ENCODE peak calls at places on chromosomes 5 and 9, in nine cellular contexts. One of them, this sample, is unnamed.

GRCh38 chr9:123335227-123335985 is 20.6 kb upstream of the CRB2 start:
- DNase-seq in GM03348: peak
- DNase-seq in NCI-H526 treated with DMSO at 0.1 percent for 48 hours: no peak
- DNase-seq in Right ventricle myocardium superior: no peak
- DNase-seq in GDM1: no peak
- DNase-seq in stimulated activated CD8-positive, alpha-beta memory T cell treated with anti-CD3 and anti-CD28 coated beads, Interleukin-12 subunit alpha, Interleukin-12 subunit beta, amount 100 ng/mL, for 4 hours: no peak
- DNase-seq in sciatic nerve: no peak
- DNase-seq in RPMI8226: peak
- DNase-seq in amygdala: no peak
- DNase-seq in this sample: peak

GRCh38 chr5:148145916-148146315 is 22.4 kb upstream of the SPINK14 start:
- DNase-seq in GM03348: no peak
- DNase-seq in sciatic nerve: no peak
- DNase-seq in Right ventricle myocardium superior: no peak
- DNase-seq in amygdala: no peak
- DNase-seq in stimulated activated CD8-positive, alpha-beta memory T cell treated with anti-CD3 and anti-CD28 coated beads, Interleukin-12 subunit alpha, Interleukin-12 subunit beta, amount 100 ng/mL, for 4 hours: no peak
- DNase-seq in GDM1: no peak
- DNase-seq in NCI-H526 treated with DMSO at 0.1 percent for 48 hours: no peak
- DNase-seq in RPMI8226: no peak
- DNase-seq in this sample: peak

GRCh38 chr5:95761771-95762680 is 30.9 kb downstream of the RHOBTB3 start:
- DNase-seq in GDM1: no peak
- DNase-seq in NCI-H526 treated with DMSO at 0.1 percent for 48 hours: no peak
- DNase-seq in stimulated activated CD8-positive, alpha-beta memory T cell treated with anti-CD3 and anti-CD28 coated beads, Interleukin-12 subunit alpha, Interleukin-12 subunit beta, amount 100 ng/mL, for 4 hours: no peak
- DNase-seq in GM03348: peak
- DNase-seq in amygdala: no peak
- DNase-seq in sciatic nerve: no peak
- DNase-seq in RPMI8226: no peak
- DNase-seq in Right ventricle myocardium superior: no peak
- DNase-seq in this sample: peak

GRCh38 chr5:39376293-39376714 is 12.0 kb upstream of the C9 start:
- DNase-seq in stimulated activated CD8-positive, alpha-beta memory T cell treated with anti-CD3 and anti-CD28 coated beads, Interleukin-12 subunit alpha, Interleukin-12 subunit beta, amount 100 ng/mL, for 4 hours: no peak
- DNase-seq in GM03348: peak
- DNase-seq in amygdala: no peak
- DNase-seq in GDM1: peak
- DNase-seq in Right ventricle myocardium superior: no peak
- DNase-seq in RPMI8226: peak
- DNase-seq in sciatic nerve: no peak
- DNase-seq in NCI-H526 treated with DMSO at 0.1 percent for 48 hours: peak
- DNase-seq in this sample: peak

GRCh38 chr9:131366745-131367401 is 27.0 kb upstream of the PRRC2B start:
- DNase-seq in RPMI8226: no peak
- DNase-seq in NCI-H526 treated with DMSO at 0.1 percent for 48 hours: no peak
- DNase-seq in GM03348: peak
- DNase-seq in sciatic nerve: no peak
- DNase-seq in stimulated activated CD8-positive, alpha-beta memory T cell treated with anti-CD3 and anti-CD28 coated beads, Interleukin-12 subunit alpha, Interleukin-12 subunit beta, amount 100 ng/mL, for 4 hours: no peak
- DNase-seq in GDM1: no peak
- DNase-seq in Right ventricle myocardium superior: peak
- DNase-seq in amygdala: no peak
- DNase-seq in this sample: peak

GRCh38 chr5:127942246-127943060 is 141.1 kb upstream of the SLC12A2 start:
- DNase-seq in GDM1: no peak
- DNase-seq in amygdala: no peak
- DNase-seq in NCI-H526 treated with DMSO at 0.1 percent for 48 hours: no peak
- DNase-seq in Right ventricle myocardium superior: no peak
- DNase-seq in RPMI8226: no peak
- DNase-seq in stimulated activated CD8-positive, alpha-beta memory T cell treated with anti-CD3 and anti-CD28 coated beads, Interleukin-12 subunit alpha, Interleukin-12 subunit beta, amount 100 ng/mL, for 4 hours: no peak
- DNase-seq in sciatic nerve: no peak
- DNase-seq in GM03348: no peak
- DNase-seq in this sample: peak

GRCh38 chr5:132776077-132776931 is 735 bp downstream of the SEPTIN8 start:
- DNase-seq in GM03348: peak
- DNase-seq in NCI-H526 treated with DMSO at 0.1 percent for 48 hours: no peak
- DNase-seq in sciatic nerve: no peak
- DNase-seq in stimulated activated CD8-positive, alpha-beta memory T cell treated with anti-CD3 and anti-CD28 coated beads, Interleukin-12 subunit alpha, Interleukin-12 subunit beta, amount 100 ng/mL, for 4 hours: no peak
- DNase-seq in RPMI8226: no peak
- DNase-seq in amygdala: peak
- DNase-seq in Right ventricle myocardium superior: no peak
- DNase-seq in GDM1: no peak
- DNase-seq in this sample: peak

GRCh38 chr9:76136986-76137385 is 246.5 kb downstream of the PCSK5 start:
- DNase-seq in amygdala: no peak
- DNase-seq in stimulated activated CD8-positive, alpha-beta memory T cell treated with anti-CD3 and anti-CD28 coated beads, Interleukin-12 subunit alpha, Interleukin-12 subunit beta, amount 100 ng/mL, for 4 hours: no peak
- DNase-seq in GM03348: peak
- DNase-seq in RPMI8226: no peak
- DNase-seq in GDM1: no peak
- DNase-seq in sciatic nerve: no peak
- DNase-seq in NCI-H526 treated with DMSO at 0.1 percent for 48 hours: no peak
- DNase-seq in Right ventricle myocardium superior: no peak
- DNase-seq in this sample: peak

GRCh38 chr9:84504360-84504759 is 163.8 kb upstream of the SLC28A3 start:
- DNase-seq in stimulated activated CD8-positive, alpha-beta memory T cell treated with anti-CD3 and anti-CD28 coated beads, Interleukin-12 subunit alpha, Interleukin-12 subunit beta, amount 100 ng/mL, for 4 hours: no peak
- DNase-seq in sciatic nerve: no peak
- DNase-seq in Right ventricle myocardium superior: no peak
- DNase-seq in amygdala: no peak
- DNase-seq in GDM1: no peak
- DNase-seq in NCI-H526 treated with DMSO at 0.1 percent for 48 hours: no peak
- DNase-seq in GM03348: no peak
- DNase-seq in RPMI8226: no peak
- DNase-seq in this sample: no peak

GRCh38 chr9:72399391-72399790 is 34.4 kb upstream of the ZFAND5 start:
- DNase-seq in GDM1: no peak
- DNase-seq in amygdala: no peak
- DNase-seq in sciatic nerve: no peak
- DNase-seq in stimulated activated CD8-positive, alpha-beta memory T cell treated with anti-CD3 and anti-CD28 coated beads, Interleukin-12 subunit alpha, Interleukin-12 subunit beta, amount 100 ng/mL, for 4 hours: no peak
- DNase-seq in RPMI8226: no peak
- DNase-seq in Right ventricle myocardium superior: no peak
- DNase-seq in NCI-H526 treated with DMSO at 0.1 percent for 48 hours: no peak
- DNase-seq in GM03348: no peak
- DNase-seq in this sample: no peak

GRCh38 chr5:96327728-96328127 is 105.3 kb downstream of the PCSK1 start:
- DNase-seq in Right ventricle myocardium superior: no peak
- DNase-seq in amygdala: no peak
- DNase-seq in NCI-H526 treated with DMSO at 0.1 percent for 48 hours: no peak
- DNase-seq in RPMI8226: no peak
- DNase-seq in sciatic nerve: no peak
- DNase-seq in GDM1: no peak
- DNase-seq in stimulated activated CD8-positive, alpha-beta memory T cell treated with anti-CD3 and anti-CD28 coated beads, Interleukin-12 subunit alpha, Interleukin-12 subunit beta, amount 100 ng/mL, for 4 hours: no peak
- DNase-seq in GM03348: no peak
- DNase-seq in this sample: no peak

GRCh38 chr9:37027582-37028424 is 6.3 kb downstream of the PAX5 start:
- DNase-seq in Right ventricle myocardium superior: peak
- DNase-seq in RPMI8226: peak
- DNase-seq in GM03348: peak
- DNase-seq in amygdala: peak
- DNase-seq in NCI-H526 treated with DMSO at 0.1 percent for 48 hours: peak
- DNase-seq in sciatic nerve: peak
- DNase-seq in stimulated activated CD8-positive, alpha-beta memory T cell treated with anti-CD3 and anti-CD28 coated beads, Interleukin-12 subunit alpha, Interleukin-12 subunit beta, amount 100 ng/mL, for 4 hours: peak
- DNase-seq in GDM1: peak
- DNase-seq in this sample: peak

GRCh38 chr5:7850533-7851239 is at the start of gene CFAP90:
- DNase-seq in sciatic nerve: peak
- DNase-seq in RPMI8226: no peak
- DNase-seq in Right ventricle myocardium superior: peak
- DNase-seq in stimulated activated CD8-positive, alpha-beta memory T cell treated with anti-CD3 and anti-CD28 coated beads, Interleukin-12 subunit alpha, Interleukin-12 subunit beta, amount 100 ng/mL, for 4 hours: peak
- DNase-seq in GM03348: peak
- DNase-seq in NCI-H526 treated with DMSO at 0.1 percent for 48 hours: peak
- DNase-seq in amygdala: no peak
- DNase-seq in GDM1: no peak
- DNase-seq in this sample: peak

GRCh38 chr5:10725636-10726035 is 35.4 kb downstream of the DAP start:
- DNase-seq in GM03348: no peak
- DNase-seq in amygdala: no peak
- DNase-seq in sciatic nerve: no peak
- DNase-seq in stimulated activated CD8-positive, alpha-beta memory T cell treated with anti-CD3 and anti-CD28 coated beads, Interleukin-12 subunit alpha, Interleukin-12 subunit beta, amount 100 ng/mL, for 4 hours: no peak
- DNase-seq in Right ventricle myocardium superior: no peak
- DNase-seq in GDM1: no peak
- DNase-seq in RPMI8226: no peak
- DNase-seq in NCI-H526 treated with DMSO at 0.1 percent for 48 hours: no peak
- DNase-seq in this sample: no peak

GRCh38 chr5:61330341-61330878 is 1.6 kb upstream of the ZSWIM6 start:
- DNase-seq in Right ventricle myocardium superior: peak
- DNase-seq in stimulated activated CD8-positive, alpha-beta memory T cell treated with anti-CD3 and anti-CD28 coated beads, Interleukin-12 subunit alpha, Interleukin-12 subunit beta, amount 100 ng/mL, for 4 hours: no peak
- DNase-seq in GDM1: peak
- DNase-seq in amygdala: peak
- DNase-seq in GM03348: peak
- DNase-seq in NCI-H526 treated with DMSO at 0.1 percent for 48 hours: peak
- DNase-seq in sciatic nerve: peak
- DNase-seq in RPMI8226: peak
- DNase-seq in this sample: peak

GRCh38 chr5:56259002-56259511 is 25.9 kb upstream of the ANKRD55 start:
- DNase-seq in sciatic nerve: no peak
- DNase-seq in NCI-H526 treated with DMSO at 0.1 percent for 48 hours: no peak
- DNase-seq in stimulated activated CD8-positive, alpha-beta memory T cell treated with anti-CD3 and anti-CD28 coated beads, Interleukin-12 subunit alpha, Interleukin-12 subunit beta, amount 100 ng/mL, for 4 hours: no peak
- DNase-seq in Right ventricle myocardium superior: no peak
- DNase-seq in GDM1: no peak
- DNase-seq in RPMI8226: no peak
- DNase-seq in amygdala: no peak
- DNase-seq in GM03348: peak
- DNase-seq in this sample: peak

GRCh38 chr5:73380710-73381586 is 67.6 kb downstream of the FOXD1 start:
- DNase-seq in stimulated activated CD8-positive, alpha-beta memory T cell treated with anti-CD3 and anti-CD28 coated beads, Interleukin-12 subunit alpha, Interleukin-12 subunit beta, amount 100 ng/mL, for 4 hours: no peak
- DNase-seq in amygdala: no peak
- DNase-seq in GDM1: no peak
- DNase-seq in GM03348: no peak
- DNase-seq in Right ventricle myocardium superior: no peak
- DNase-seq in NCI-H526 treated with DMSO at 0.1 percent for 48 hours: no peak
- DNase-seq in sciatic nerve: peak
- DNase-seq in RPMI8226: no peak
- DNase-seq in this sample: no peak

GRCh38 chr5:88778736-88779135 is 104.2 kb downstream of the MEF2C start:
- DNase-seq in NCI-H526 treated with DMSO at 0.1 percent for 48 hours: no peak
- DNase-seq in amygdala: no peak
- DNase-seq in sciatic nerve: no peak
- DNase-seq in GM03348: no peak
- DNase-seq in RPMI8226: no peak
- DNase-seq in GDM1: no peak
- DNase-seq in stimulated activated CD8-positive, alpha-beta memory T cell treated with anti-CD3 and anti-CD28 coated beads, Interleukin-12 subunit alpha, Interleukin-12 subunit beta, amount 100 ng/mL, for 4 hours: no peak
- DNase-seq in Right ventricle myocardium superior: no peak
- DNase-seq in this sample: no peak

GRCh38 chr9:37121881-37122280 is 1.5 kb downstream of the ZCCHC7 start:
- DNase-seq in GDM1: no peak
- DNase-seq in amygdala: no peak
- DNase-seq in RPMI8226: no peak
- DNase-seq in sciatic nerve: no peak
- DNase-seq in stimulated activated CD8-positive, alpha-beta memory T cell treated with anti-CD3 and anti-CD28 coated beads, Interleukin-12 subunit alpha, Interleukin-12 subunit beta, amount 100 ng/mL, for 4 hours: no peak
- DNase-seq in NCI-H526 treated with DMSO at 0.1 percent for 48 hours: no peak
- DNase-seq in GM03348: peak
- DNase-seq in Right ventricle myocardium superior: no peak
- DNase-seq in this sample: peak

GRCh38 chr9:111678293-111678692 is 16.9 kb downstream of the GNG10 start:
- DNase-seq in GDM1: no peak
- DNase-seq in amygdala: no peak
- DNase-seq in Right ventricle myocardium superior: no peak
- DNase-seq in RPMI8226: no peak
- DNase-seq in GM03348: no peak
- DNase-seq in stimulated activated CD8-positive, alpha-beta memory T cell treated with anti-CD3 and anti-CD28 coated beads, Interleukin-12 subunit alpha, Interleukin-12 subunit beta, amount 100 ng/mL, for 4 hours: no peak
- DNase-seq in NCI-H526 treated with DMSO at 0.1 percent for 48 hours: no peak
- DNase-seq in sciatic nerve: no peak
- DNase-seq in this sample: no peak

GRCh38 chr5:176652136-176652535 is 4.9 kb downstream of the TSPAN17 start:
- DNase-seq in NCI-H526 treated with DMSO at 0.1 percent for 48 hours: no peak
- DNase-seq in GM03348: peak
- DNase-seq in sciatic nerve: no peak
- DNase-seq in RPMI8226: no peak
- DNase-seq in stimulated activated CD8-positive, alpha-beta memory T cell treated with anti-CD3 and anti-CD28 coated beads, Interleukin-12 subunit alpha, Interleukin-12 subunit beta, amount 100 ng/mL, for 4 hours: no peak
- DNase-seq in Right ventricle myocardium superior: no peak
- DNase-seq in amygdala: peak
- DNase-seq in GDM1: no peak
- DNase-seq in this sample: peak

GRCh38 chr5:169004551-169004950 is 296.4 kb downstream of the SLIT3 start:
- DNase-seq in amygdala: no peak
- DNase-seq in stimulated activated CD8-positive, alpha-beta memory T cell treated with anti-CD3 and anti-CD28 coated beads, Interleukin-12 subunit alpha, Interleukin-12 subunit beta, amount 100 ng/mL, for 4 hours: no peak
- DNase-seq in NCI-H526 treated with DMSO at 0.1 percent for 48 hours: no peak
- DNase-seq in RPMI8226: no peak
- DNase-seq in sciatic nerve: no peak
- DNase-seq in GM03348: no peak
- DNase-seq in Right ventricle myocardium superior: no peak
- DNase-seq in GDM1: no peak
- DNase-seq in this sample: no peak

GRCh38 chr5:138649316-138649720 is 74.1 kb upstream of the HSPA9 start:
- DNase-seq in Right ventricle myocardium superior: no peak
- DNase-seq in GM03348: no peak
- DNase-seq in stimulated activated CD8-positive, alpha-beta memory T cell treated with anti-CD3 and anti-CD28 coated beads, Interleukin-12 subunit alpha, Interleukin-12 subunit beta, amount 100 ng/mL, for 4 hours: no peak
- DNase-seq in amygdala: peak
- DNase-seq in RPMI8226: no peak
- DNase-seq in NCI-H526 treated with DMSO at 0.1 percent for 48 hours: peak
- DNase-seq in GDM1: no peak
- DNase-seq in sciatic nerve: no peak
- DNase-seq in this sample: no peak

GRCh38 chr5:7015586-7016256 is 302.5 kb downstream of the TENT4A start:
- DNase-seq in stimulated activated CD8-positive, alpha-beta memory T cell treated with anti-CD3 and anti-CD28 coated beads, Interleukin-12 subunit alpha, Interleukin-12 subunit beta, amount 100 ng/mL, for 4 hours: no peak
- DNase-seq in RPMI8226: peak
- DNase-seq in GM03348: no peak
- DNase-seq in GDM1: no peak
- DNase-seq in NCI-H526 treated with DMSO at 0.1 percent for 48 hours: no peak
- DNase-seq in Right ventricle myocardium superior: no peak
- DNase-seq in sciatic nerve: no peak
- DNase-seq in amygdala: no peak
- DNase-seq in this sample: no peak

GRCh38 chr5:25614466-25614865 is 969.7 kb upstream of the CDH10 start:
- DNase-seq in stimulated activated CD8-positive, alpha-beta memory T cell treated with anti-CD3 and anti-CD28 coated beads, Interleukin-12 subunit alpha, Interleukin-12 subunit beta, amount 100 ng/mL, for 4 hours: no peak
- DNase-seq in GM03348: no peak
- DNase-seq in RPMI8226: no peak
- DNase-seq in GDM1: no peak
- DNase-seq in NCI-H526 treated with DMSO at 0.1 percent for 48 hours: no peak
- DNase-seq in Right ventricle myocardium superior: no peak
- DNase-seq in sciatic nerve: no peak
- DNase-seq in amygdala: no peak
- DNase-seq in this sample: no peak

GRCh38 chr5:26003966-26004365 is 1034.4 kb downstream of the CDH9 start:
- DNase-seq in Right ventricle myocardium superior: no peak
- DNase-seq in stimulated activated CD8-positive, alpha-beta memory T cell treated with anti-CD3 and anti-CD28 coated beads, Interleukin-12 subunit alpha, Interleukin-12 subunit beta, amount 100 ng/mL, for 4 hours: no peak
- DNase-seq in GM03348: no peak
- DNase-seq in NCI-H526 treated with DMSO at 0.1 percent for 48 hours: no peak
- DNase-seq in sciatic nerve: no peak
- DNase-seq in amygdala: no peak
- DNase-seq in GDM1: no peak
- DNase-seq in RPMI8226: no peak
- DNase-seq in this sample: no peak

GRCh38 chr5:14628346-14628745 is 36.2 kb upstream of the OTULIN start:
- DNase-seq in sciatic nerve: peak
- DNase-seq in stimulated activated CD8-positive, alpha-beta memory T cell treated with anti-CD3 and anti-CD28 coated beads, Interleukin-12 subunit alpha, Interleukin-12 subunit beta, amount 100 ng/mL, for 4 hours: no peak
- DNase-seq in Right ventricle myocardium superior: no peak
- DNase-seq in RPMI8226: peak
- DNase-seq in NCI-H526 treated with DMSO at 0.1 percent for 48 hours: no peak
- DNase-seq in amygdala: no peak
- DNase-seq in GDM1: peak
- DNase-seq in GM03348: peak
- DNase-seq in this sample: peak

GRCh38 chr9:91426123-91426745 is 2.6 kb upstream of the NFIL3 start:
- DNase-seq in stimulated activated CD8-positive, alpha-beta memory T cell treated with anti-CD3 and anti-CD28 coated beads, Interleukin-12 subunit alpha, Interleukin-12 subunit beta, amount 100 ng/mL, for 4 hours: no peak
- DNase-seq in sciatic nerve: no peak
- DNase-seq in NCI-H526 treated with DMSO at 0.1 percent for 48 hours: peak
- DNase-seq in amygdala: no peak
- DNase-seq in Right ventricle myocardium superior: no peak
- DNase-seq in GDM1: peak
- DNase-seq in RPMI8226: peak
- DNase-seq in GM03348: peak
- DNase-seq in this sample: peak

This sample was measured in cardiac fibroblast.